ENCODE peak calls at places on chromosomes 6 and 20, in six cellular contexts. R is tibial nerve, U is GM12892, J is transverse colon, M is IMR-90, T is A549. A is an unnamed sample.

GRCh38 chr6:135627092-135627715 is 129.7 kb upstream of the AHI1 start:
- DNase-seq in R (no peak), U (no peak), J (no peak), M (no peak), T (peak; percentile 12), A (no peak)

GRCh38 chr20:8388146-8388545 is 256.1 kb downstream of the PLCB1 start:
- DNase-seq in R (no peak), U (no peak), J (no peak), M (peak; percentile 73), T (no peak), A (no peak)

GRCh38 chr6:7201732-7202541 is 94.2 kb downstream of the RREB1 start:
- DNase-seq in R (no peak), U (peak; percentile 63), J (peak; percentile 65), M (no peak), T (no peak), A (no peak)

GRCh38 chr20:330233-331149 is 5.1 kb downstream of the SOX12 start:
- DNase-seq in R (no peak), U (peak; percentile 68), J (no peak), M (peak; percentile 66), T (peak; percentile 88), A (no peak)

GRCh38 chr6:142942805-142943227 is 2.2 kb downstream of the HIVEP2 start:
- DNase-seq in R (no peak), U (no peak), J (no peak), M (peak; percentile 54), T (peak; percentile 34), A (no peak)

GRCh38 chr20:49400410-49400809 is 82.1 kb downstream of the KCNB1 start:
- DNase-seq in R (peak; percentile 56), U (no peak), J (peak; percentile 32), M (peak; percentile 23), T (no peak), A (no peak)

GRCh38 chr6:40860443-40860842 is 178.6 kb downstream of the UNC5CL start:
- DNase-seq in R (no peak), U (no peak), J (no peak), M (no peak), T (no peak), A (no peak)

GRCh38 chr6:43608310-43608763 is 20.7 kb downstream of the GTPBP2 start:
- DNase-seq in R (peak; percentile 50), U (no peak), J (peak; percentile 75), M (peak; percentile 86), T (peak; percentile 50), A (peak; percentile 67)

GRCh38 chr6:7157752-7158616 is 50.2 kb downstream of the RREB1 start:
- DNase-seq in R (no peak), U (no peak), J (no peak), M (peak; percentile 72), T (no peak), A (no peak)

GRCh38 chr6:8642131-8642530 is 206.8 kb upstream of the SLC35B3 start:
- DNase-seq in R (no peak), U (no peak), J (no peak), M (no peak), T (no peak), A (no peak)

GRCh38 chr6:113860165-113860955 is 3.2 kb downstream of the MARCKS start:
- DNase-seq in R (peak; percentile 16), U (no peak), J (peak; percentile 28), M (peak; percentile 45), T (no peak), A (peak; percentile 68)

GRCh38 chr20:62197801-62198200 is 15.0 kb downstream of the MTG2 start:
- DNase-seq in R (no peak), U (no peak), J (no peak), M (no peak), T (no peak), A (no peak)

GRCh38 chr6:135144678-135145508 is 36.2 kb upstream of the MYB start:
- DNase-seq in R (no peak), U (no peak), J (no peak), M (peak; percentile 43), T (no peak), A (no peak)

GRCh38 chr6:52244400-52244799 is at the start of gene IL17F:
- DNase-seq in R (no peak), U (no peak), J (no peak), M (no peak), T (no peak), A (no peak)

GRCh38 chr6:53179961-53180651 is 31.5 kb upstream of the GCM1 start:
- DNase-seq in R (peak; percentile 45), U (no peak), J (peak; percentile 59), M (peak; percentile 33), T (no peak), A (peak; percentile 68)

GRCh38 chr6:156863504-156863903 is 86.3 kb downstream of the ARID1B start:
- DNase-seq in R (no peak), U (no peak), J (no peak), M (no peak), T (no peak), A (no peak)

GRCh38 chr20:58149412-58150091 is 78.9 kb downstream of the ANKRD60 start:
- DNase-seq in R (no peak), U (no peak), J (no peak), M (no peak), T (no peak), A (no peak)
- TF ChIP-seq POLR2A in R (no peak), U (no peak), J (no peak), M (no peak), T (no peak), A (no peak)

DNA sequence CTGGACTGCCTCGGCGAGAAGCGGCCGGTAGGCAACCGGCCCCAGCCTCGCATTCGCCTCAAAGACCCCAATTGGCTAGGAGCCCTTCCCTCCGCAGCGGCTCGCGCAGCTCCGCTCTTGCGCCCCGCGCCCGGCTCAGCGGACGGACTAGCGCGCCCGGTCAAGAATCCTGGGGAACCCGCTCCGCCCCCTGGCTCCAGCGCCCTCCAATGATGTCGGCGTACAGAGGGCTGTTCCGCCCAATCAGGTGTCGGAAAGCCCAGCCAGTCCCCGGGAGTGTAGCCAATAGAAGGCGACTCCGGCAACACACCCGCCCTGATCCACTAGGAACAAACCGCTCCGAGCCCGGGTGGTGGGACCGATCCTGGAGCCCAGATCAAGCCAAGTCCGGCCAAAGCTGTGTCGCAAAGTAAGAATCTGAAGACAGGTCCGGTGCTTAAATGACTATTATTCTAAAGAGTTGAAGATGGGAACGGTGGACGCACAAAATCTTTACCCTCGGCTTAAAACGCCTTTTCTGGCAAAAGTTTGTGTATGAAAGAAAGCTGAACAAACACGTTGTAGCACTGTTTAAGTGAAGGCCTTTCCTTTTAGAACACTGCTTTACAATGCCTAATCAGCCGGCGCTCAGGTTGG is 132.2 kb downstream of the OGFRL1 start:
- DNase-seq in R (peak; percentile 90), U (peak; percentile 3), J (peak; percentile 84), M (peak; percentile 94), T (peak; percentile 67), A (peak; percentile 97)
- TF ChIP-seq POLR2A in R (peak; percentile 96), U (no peak), J (peak; percentile 77), M (peak; percentile 54), T (peak; percentile 92), A (peak; percentile 82)

GRCh38 chr20:20017001-20017851 is at the start of gene NAA20:
- DNase-seq in R (peak; percentile 79), U (peak; percentile 89), J (peak; percentile 95), M (peak; percentile 90), T (peak; percentile 98), A (peak; percentile 96)
- TF ChIP-seq POLR2A in R (no peak), U (peak; percentile 59), J (peak; percentile 37), M (no peak), T (peak; percentile 62), A (no peak)

DNA sequence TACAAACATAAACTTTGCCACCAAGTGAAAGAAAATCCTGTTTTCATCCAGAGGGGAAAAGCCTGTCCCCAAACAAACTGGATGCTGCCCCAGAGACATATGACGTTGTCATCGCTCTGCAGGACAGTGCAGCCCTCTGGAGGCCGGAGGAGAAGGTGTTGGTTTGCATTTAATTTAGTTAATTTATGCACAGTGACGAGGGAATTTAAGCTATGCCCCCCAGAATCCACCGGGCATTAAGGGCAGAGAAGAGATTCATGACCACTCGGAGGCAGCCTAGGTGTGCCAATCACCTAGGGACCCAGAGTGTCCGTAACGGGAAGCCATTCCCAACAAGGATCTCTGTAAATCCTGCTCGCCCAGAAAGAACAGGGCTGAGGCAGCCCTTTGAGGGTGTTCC is 45.1 kb downstream of the NINL start:
- DNase-seq in R (no peak), U (peak; percentile 31), J (no peak), M (no peak), T (no peak), A (no peak)
- TF ChIP-seq POLR2A in R (no peak), U (no peak), J (no peak), M (no peak), T (no peak), A (no peak)